ENCODE peak calls at places on chromosomes 5 and 9, in eight cellular contexts. Q is T-helper 1 cell; C is NCI-H748 treated with DMSO at 0.1 percent for 48 hours; L is activated CD4-positive, alpha-beta T cell treated with anti-CD3 and anti-CD28 coated beads, Interleukin-2, amount 50 U/mL, for 1 hour; S is stimulated activated CD4-positive, alpha-beta T cell treated with anti-CD3 and anti-CD28 coated beads, Interleukin-4, amount 100 ng/mL, for 4 hours; H is NCI-H510A treated with DMSO at 0.1 percent for 48 hours; M is T-helper 2 cell; N is AG09319. Y is an unnamed sample.

GRCh38 chr5:1410156-1411014 is 34.9 kb downstream of the SLC6A3 start:
- DNase-seq in Q (no peak), C (no peak), L (no peak), S (no peak), H (no peak), M (no peak), N (no peak), Y (no peak)

GRCh38 chr5:12316812-12317211 is 412.6 kb upstream of the CTNND2 start:
- DNase-seq in Q (no peak), C (no peak), L (no peak), S (no peak), H (no peak), M (no peak), N (no peak), Y (no peak)

GRCh38 chr5:3226171-3226570 is 369.5 kb upstream of the IRX1 start:
- DNase-seq in Q (no peak), C (peak), L (no peak), S (no peak), H (no peak), M (no peak), N (no peak), Y (no peak)

GRCh38 chr5:158382473-158382872 is 523.5 kb upstream of the CLINT1 start:
- DNase-seq in Q (peak), C (no peak), L (no peak), S (no peak), H (no peak), M (no peak), N (peak), Y (no peak)

GRCh38 chr9:92019658-92020057 is 69.6 kb upstream of the ROR2 start:
- DNase-seq in Q (no peak), C (no peak), L (no peak), S (no peak), H (no peak), M (no peak), N (no peak), Y (no peak)

GRCh38 chr5:1536298-1537165 is 12.8 kb upstream of the LPCAT1 start:
- DNase-seq in Q (peak), C (no peak), L (peak), S (peak), H (no peak), M (no peak), N (no peak), Y (no peak)

GRCh38 chr9:36575411-36575882 is 2.8 kb downstream of the MELK start:
- DNase-seq in Q (peak), C (no peak), L (no peak), S (no peak), H (no peak), M (no peak), N (no peak), Y (no peak)

GRCh38 chr5:124952079-124952478 is 205.6 kb upstream of the ZNF608 start:
- DNase-seq in Q (peak), C (no peak), L (no peak), S (no peak), H (no peak), M (no peak), N (no peak), Y (no peak)

GRCh38 chr9:29332789-29333188 is 1759.5 kb upstream of the C9orf72 start:
- DNase-seq in Q (no peak), C (no peak), L (no peak), S (no peak), H (no peak), M (no peak), N (no peak), Y (no peak)

GRCh38 chr5:96048763-96049162 is 87.1 kb upstream of the ELL2 start:
- DNase-seq in Q (no peak), C (no peak), L (no peak), S (no peak), H (no peak), M (no peak), N (no peak), Y (no peak)

GRCh38 chr9:93302586-93303257 is 118.8 kb downstream of the WNK2 start:
- DNase-seq in Q (peak), C (no peak), L (peak), S (peak), H (peak), M (no peak), N (peak), Y (peak)

GRCh38 chr5:139283252-139284166 is 10.0 kb upstream of the MATR3 start:
- DNase-seq in Q (no peak), C (no peak), L (no peak), S (no peak), H (no peak), M (no peak), N (no peak), Y (no peak)

GRCh38 chr9:79734989-79735779 is 163.4 kb downstream of the TLE4 start:
- DNase-seq in Q (no peak), C (no peak), L (no peak), S (no peak), H (no peak), M (no peak), N (no peak), Y (no peak)